ENCODE peak calls at places on chromosomes 3 and 15, in six cellular contexts. K, X, I, F, J and O are unnamed samples.
A peak's percentile ranks its signal among the peaks of the same experiment; 100 is the strongest.

GRCh38 chr15:92462771-92463170 is 69.1 kb downstream of the ST8SIA2 start:
- DNase-seq in F (no peak), J (no peak), X (no peak), K (no peak), I (no peak), O (no peak)

GRCh38 chr15:82810863-82811421 is 1.5 kb downstream of the WHAMM start:
- DNase-seq in F (no peak), K (no peak), J (no peak), I (no peak), X (no peak), O (no peak)

GRCh38 chr15:83092309-83092976 is 15.0 kb upstream of the TM6SF1 start:
- DNase-seq in K (peak; percentile 55), X (no peak), F (no peak), J (no peak), I (peak; percentile 36), O (no peak)

GRCh38 chr3:36876181-36876936 is 68.5 kb downstream of the TRANK1 start:
- DNase-seq in X (no peak), I (no peak), J (no peak), F (no peak), K (no peak), O (no peak)

GRCh38 chr15:48674876-48675275 is 29.4 kb upstream of the FBN1 start:
- DNase-seq in K (no peak), J (no peak), I (no peak), F (no peak), X (no peak), O (no peak)

GRCh38 chr15:29670945-29671307 is 151.3 kb downstream of the TJP1 start:
- DNase-seq in J (peak; percentile 69), K (no peak), X (no peak), F (peak; percentile 99), I (peak; percentile 82), O (no peak)

GRCh38 chr3:122519693-122520092 is 5.0 kb upstream of the KPNA1 start:
- DNase-seq in I (no peak), F (no peak), X (no peak), J (no peak), K (no peak), O (no peak)

GRCh38 chr3:15794303-15794771 is 3.4 kb downstream of the ANKRD28 start:
- DNase-seq in F (peak; percentile 33), I (no peak), K (no peak), X (no peak), J (no peak), O (no peak)

GRCh38 chr3:3196148-3196861 is 16.8 kb upstream of the CRBN start:
- DNase-seq in I (no peak), K (no peak), F (peak; percentile 22), X (no peak), J (no peak), O (no peak)

GRCh38 chr3:49053543-49053942 is 24.3 kb upstream of the IMPDH2 start:
- DNase-seq in I (no peak), K (no peak), F (no peak), J (no peak), X (no peak), O (no peak)

GRCh38 chr3:41265011-41265545 is 65.8 kb downstream of the CTNNB1 start:
- DNase-seq in K (no peak), F (peak; percentile 36), X (no peak), J (no peak), I (no peak), O (no peak)

GRCh38 chr3:41258239-41258800 is 59.0 kb downstream of the CTNNB1 start:
- DNase-seq in X (no peak), J (no peak), K (no peak), I (no peak), F (no peak), O (no peak)

GRCh38 chr3:41265823-41266273 is 66.5 kb downstream of the CTNNB1 start:
- DNase-seq in J (peak; percentile 96), I (no peak), K (no peak), X (no peak), F (peak; percentile 31), O (no peak)

GRCh38 chr3:41259449-41260062 is 60.3 kb downstream of the CTNNB1 start:
- DNase-seq in F (no peak), J (no peak), X (no peak), I (no peak), K (no peak), O (no peak)

GRCh38 chr3:41260063-41260450 is 60.8 kb downstream of the CTNNB1 start:
- DNase-seq in J (no peak), K (no peak), F (no peak), X (no peak), I (no peak), O (no peak)
- H3K27ac ChIP-seq in J (no peak overlapping the region), K (no peak overlapping the region), F (no peak overlapping the region), X (no peak overlapping the region), I (no peak overlapping the region), O (no peak overlapping the region)

GRCh38 chr15:38075466-38075865 is 141.0 kb downstream of the TMCO5A start:
- DNase-seq in J (no peak), F (no peak), I (no peak), K (no peak), X (no peak), O (no peak)

GRCh38 chr15:38074029-38074428 is 139.6 kb downstream of the TMCO5A start:
- DNase-seq in K (no peak), F (no peak), X (no peak), I (no peak), J (no peak), O (no peak)

GRCh38 chr15:38079236-38079635 is 144.8 kb downstream of the TMCO5A start:
- DNase-seq in J (no peak), I (no peak), F (no peak), K (no peak), X (no peak), O (no peak)

GRCh38 chr15:38073278-38073930 is 139.0 kb downstream of the TMCO5A start:
- DNase-seq in F (peak; percentile 30), I (no peak), X (no peak), K (no peak), J (peak; percentile 43), O (no peak)

DNA sequence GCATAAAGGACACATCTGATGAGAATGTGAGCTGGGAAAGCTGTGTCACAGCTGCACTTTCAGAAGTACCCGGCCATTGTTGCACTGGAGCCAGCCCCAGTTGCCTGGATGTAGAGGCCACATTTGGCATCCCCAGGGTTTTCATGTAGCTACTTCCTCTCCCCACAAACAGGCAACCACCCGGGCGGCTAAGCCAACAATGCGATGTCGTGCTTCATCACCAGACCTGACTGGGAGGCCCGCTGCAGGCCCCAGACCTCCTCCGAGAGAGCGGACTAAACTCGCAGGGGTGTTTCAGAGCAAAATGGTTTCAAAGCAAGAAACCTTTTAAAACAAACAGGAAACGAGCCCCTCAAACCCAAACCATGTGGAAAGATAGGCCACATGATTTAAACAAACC is 142.4 kb downstream of the TMCO5A start:
- DNase-seq in I (no peak), F (no peak), X (no peak), J (no peak), K (no peak), O (no peak)
- TF ChIP-seq EP300 in I (no peak), F (no peak), X (no peak), J (no peak), K (no peak), O (no peak)

DNA sequence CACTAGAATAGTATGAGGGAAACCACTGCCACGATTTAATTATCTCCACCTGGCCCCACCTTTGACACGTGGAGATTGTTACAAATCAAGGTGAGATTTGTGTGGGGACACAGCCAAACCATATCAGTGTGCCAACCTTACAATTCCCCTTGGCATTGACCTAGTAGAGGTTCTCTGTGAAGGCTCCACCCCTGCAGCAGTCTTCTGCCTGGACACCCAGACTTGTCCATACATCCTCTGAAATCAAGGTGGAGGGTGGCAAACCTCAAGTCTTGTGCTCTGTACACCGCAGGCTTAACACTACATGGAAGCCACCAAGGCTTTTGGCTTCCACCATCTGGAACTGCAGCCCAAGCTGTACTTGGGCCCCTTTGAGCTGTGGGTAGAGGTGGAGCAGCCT is 8.8 kb upstream of the IQGAP1 start:
- DNase-seq in X (no peak), K (no peak), I (no peak), J (no peak), F (no peak), O (no peak)
- H3K27ac ChIP-seq in X (no peak overlapping the region), K (no peak overlapping the region), I (no peak overlapping the region), J (no peak overlapping the region), F (no peak overlapping the region), O (no peak overlapping the region)

GRCh38 chr3:172859035-172859434 is 108.5 kb downstream of the ECT2 start:
- DNase-seq in K (no peak), J (no peak), I (no peak), X (no peak), F (no peak), O (no peak)

GRCh38 chr3:172853005-172853404 is 102.5 kb downstream of the ECT2 start:
- DNase-seq in K (no peak), J (no peak), I (no peak), X (no peak), F (no peak), O (no peak)

GRCh38 chr3:172853911-172854648 is 103.6 kb downstream of the ECT2 start:
- DNase-seq in I (no peak), K (no peak), J (no peak), F (no peak), X (no peak), O (no peak)

DNA sequence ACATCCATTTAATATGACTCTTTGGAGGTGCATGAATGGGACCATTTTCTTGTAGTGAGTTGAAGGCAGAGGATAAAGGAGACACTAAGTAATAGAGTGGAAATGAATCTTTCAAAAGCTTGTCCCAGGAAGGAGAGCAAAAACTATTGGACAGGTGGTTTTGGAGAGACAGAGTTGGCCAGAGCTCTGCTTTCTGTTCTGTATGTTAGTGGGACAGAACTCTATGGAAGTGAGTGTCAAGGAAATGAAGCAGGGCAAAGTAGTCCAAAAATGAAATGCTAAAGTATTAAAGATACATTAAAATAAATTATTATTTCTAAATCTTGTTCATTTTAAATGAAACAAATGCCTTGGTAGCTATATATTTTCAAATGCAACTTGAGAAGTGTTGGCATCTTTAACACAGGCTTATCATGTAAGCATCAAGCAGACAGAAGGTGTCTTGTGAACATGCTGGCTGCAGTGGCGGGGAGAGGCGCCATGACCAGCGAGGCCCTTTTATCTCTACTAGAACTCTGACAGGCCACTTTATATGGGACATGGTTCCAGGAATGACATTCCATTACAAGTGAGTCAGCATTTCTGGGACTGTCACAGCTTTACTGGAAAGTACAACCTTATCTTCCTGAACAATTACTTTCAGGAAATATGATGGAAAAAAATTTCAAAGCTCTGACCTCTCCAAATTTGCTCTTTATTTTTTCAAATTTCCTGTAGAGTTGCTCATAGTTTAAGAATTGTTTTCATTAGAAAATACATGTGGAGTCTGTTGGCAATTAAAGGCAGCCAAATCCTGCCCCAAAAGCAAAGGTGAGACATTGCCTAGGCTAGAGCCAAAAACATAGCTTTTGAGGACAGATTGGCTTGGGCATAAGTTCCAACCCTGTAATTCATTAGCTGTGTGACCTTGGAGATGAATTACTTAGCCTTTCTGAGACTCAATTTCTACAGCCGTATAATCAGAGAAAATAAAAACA is 106.5 kb downstream of the ECT2 start:
- DNase-seq in F (no peak), I (peak; percentile 8), K (no peak), X (no peak), J (peak; percentile 40), O (no peak)
- TF ChIP-seq EP300 in F (no peak), I (no peak), K (peak; percentile 65), X (no peak), J (no peak), O (peak; percentile 41)